ENCODE peak calls at places on chromosome 1, in nine cellular contexts. X, H, T, M, Z, F, N, E and Y are unnamed samples.

GRCh38 chr1:63063367-63063766 is 259.0 kb upstream of the FOXD3 start:
- DNase-seq in X (no peak), H (no peak), T (no peak), M (no peak), Z (no peak), F (no peak), N (no peak), E (no peak), Y (no peak)

GRCh38 chr1:213276236-213276635 is 225.2 kb downstream of the RPS6KC1 start:
- DNase-seq in X (no peak), H (no peak), T (no peak), M (no peak), Z (no peak), F (no peak), N (no peak), E (no peak), Y (no peak)

GRCh38 chr1:174700775-174701174 is 253.0 kb downstream of the GPR52 start:
- DNase-seq in X (no peak), H (no peak), T (no peak), M (no peak), Z (no peak), F (peak; percentile 61), N (no peak), E (no peak), Y (no peak)

GRCh38 chr1:227489572-227489971 is 73.8 kb upstream of the ZNF678 start:
- DNase-seq in X (no peak), H (no peak), T (no peak), M (no peak), Z (no peak), F (no peak), N (no peak), E (no peak), Y (no peak)

GRCh38 chr1:111415461-111415860 is 12.1 kb downstream of the OVGP1 start:
- DNase-seq in X (no peak), H (no peak), T (no peak), M (no peak), Z (no peak), F (no peak), N (no peak), E (no peak), Y (no peak)

GRCh38 chr1:226588484-226588883 is 39.9 kb downstream of the STUM start:
- DNase-seq in X (peak; percentile 45), H (no peak), T (no peak), M (no peak), Z (no peak), F (peak; percentile 75), N (no peak), E (no peak), Y (no peak)

GRCh38 chr1:1614204-1614953 is 921 bp upstream of the MIB2 start:
- DNase-seq in X (peak; percentile 95), H (peak; percentile 69), T (peak; percentile 41), M (peak; percentile 12), Z (peak; percentile 9), F (peak; percentile 94), N (peak; percentile 63), E (peak; percentile 50), Y (peak; percentile 42)

GRCh38 chr1:86998727-86999126 is 84.3 kb downstream of the HS2ST1 start:
- DNase-seq in X (no peak), H (no peak), T (no peak), M (no peak), Z (no peak), F (peak; percentile 11), N (no peak), E (no peak), Y (no peak)

GRCh38 chr1:30146448-30146847 is 576.9 kb downstream of the MATN1 start:
- DNase-seq in X (no peak), H (no peak), T (no peak), M (no peak), Z (no peak), F (no peak), N (no peak), E (no peak), Y (no peak)

GRCh38 chr1:113674591-113674990 is 84.7 kb downstream of the PHTF1 start:
- DNase-seq in X (no peak), H (no peak), T (no peak), M (no peak), Z (no peak), F (peak; percentile 10), N (no peak), E (no peak), Y (no peak)

GRCh38 chr1:90705910-90706309 is 11.2 kb downstream of the BARHL2 start:
- DNase-seq in X (no peak), H (no peak), T (no peak), M (no peak), Z (no peak), F (no peak), N (no peak), E (no peak), Y (no peak)

GRCh38 chr1:173195596-173196088 is 11.5 kb downstream of the TNFSF4 start:
- DNase-seq in X (no peak), H (no peak), T (no peak), M (no peak), Z (no peak), F (no peak), N (no peak), E (no peak), Y (no peak)

GRCh38 chr1:77322061-77322900 is 40.5 kb downstream of the AK5 start:
- DNase-seq in X (peak; percentile 90), H (no peak), T (no peak), M (no peak), Z (peak; percentile 98), F (peak; percentile 90), N (no peak), E (no peak), Y (no peak)